ENCODE peak calls at places on chromosome 22, in eight cellular contexts. S is fibroblast of villous mesenchyme, D is right atrium auricular region, C is A673, E is NCI-H524, L is DMS153, Y is iris pigment epithelial cell, W is left cardiac atrium. A is an unnamed sample.

GRCh38 chr22:31891366-31892079 is 52.8 kb upstream of the YWHAH start:
- DNase-seq in S (peak), D (no peak), C (peak), E (no peak), L (peak), Y (peak), W (no peak), A (no peak)

GRCh38 chr22:24177456-24177855 is 3.8 kb upstream of the SUSD2 start:
- DNase-seq in S (no peak), D (no peak), C (no peak), E (no peak), L (no peak), Y (no peak), W (no peak), A (no peak)

GRCh38 chr22:25492950-25493790 is 71.3 kb upstream of the GRK3 start:
- DNase-seq in S (no peak), D (no peak), C (peak), E (peak), L (peak), Y (no peak), W (no peak), A (no peak)

GRCh38 chr22:17106785-17107546 is 14.2 kb downstream of the TMEM121B start:
- DNase-seq in S (no peak), D (no peak), C (no peak), E (no peak), L (no peak), Y (peak), W (no peak), A (no peak)

GRCh38 chr22:28141614-28142013 is 222.6 kb upstream of the PITPNB start:
- DNase-seq in S (peak), D (no peak), C (no peak), E (no peak), L (no peak), Y (peak), W (no peak), A (no peak)

GRCh38 chr22:50444663-50445062 is 30.2 kb downstream of the SBF1 start:
- DNase-seq in S (peak), D (no peak), C (no peak), E (no peak), L (no peak), Y (peak), W (no peak), A (no peak)

GRCh38 chr22:22802346-22802970 is 85.2 kb upstream of the IGLL5 start:
- DNase-seq in S (no peak), D (no peak), C (peak), E (no peak), L (no peak), Y (no peak), W (no peak), A (no peak)

GRCh38 chr22:39466228-39467006 is 9.6 kb downstream of the MGAT3 start:
- DNase-seq in S (peak), D (no peak), C (no peak), E (no peak), L (no peak), Y (no peak), W (no peak), A (no peak)

GRCh38 chr22:29702025-29702930 is 17.5 kb upstream of the CABP7 start:
- DNase-seq in S (no peak), D (no peak), C (no peak), E (peak), L (no peak), Y (no peak), W (no peak), A (no peak)

GRCh38 chr22:48316245-48316875 is 1511.3 kb downstream of the BRD1 start:
- DNase-seq in S (no peak), D (no peak), C (no peak), E (no peak), L (no peak), Y (no peak), W (no peak), A (no peak)

GRCh38 chr22:44147821-44148574 is 32.7 kb upstream of the PARVG start:
- DNase-seq in S (peak), D (no peak), C (peak), E (no peak), L (no peak), Y (peak), W (no peak), A (no peak)

GRCh38 chr22:46373838-46374662 is 38.5 kb downstream of the TRMU start:
- DNase-seq in S (no peak), D (no peak), C (no peak), E (no peak), L (no peak), Y (no peak), W (no peak), A (no peak)

GRCh38 chr22:40560551-40560950 is 76.0 kb downstream of the MRTFA start:
- DNase-seq in S (peak), D (no peak), C (peak), E (peak), L (no peak), Y (peak), W (no peak), A (no peak)

GRCh38 chr22:47163481-47163875 is 401.0 kb downstream of the TBC1D22A start:
- DNase-seq in S (no peak), D (no peak), C (no peak), E (no peak), L (no peak), Y (no peak), W (no peak), A (peak)

GRCh38 chr22:49150801-49151221 is 676.9 kb downstream of the BRD1 start:
- DNase-seq in S (no peak), D (no peak), C (no peak), E (no peak), L (no peak), Y (no peak), W (no peak), A (no peak)

GRCh38 chr22:39223091-39223710 is 21.6 kb downstream of the PDGFB start:
- DNase-seq in S (no peak), D (no peak), C (no peak), E (no peak), L (no peak), Y (no peak), W (peak), A (peak)

GRCh38 chr22:39446239-39446721 is 10.5 kb upstream of the MGAT3 start:
- DNase-seq in S (no peak), D (no peak), C (no peak), E (no peak), L (no peak), Y (no peak), W (no peak), A (no peak)

GRCh38 chr22:48883211-48883960 is 944.3 kb downstream of the BRD1 start:
- DNase-seq in S (no peak), D (no peak), C (no peak), E (no peak), L (no peak), Y (no peak), W (no peak), A (no peak)

GRCh38 chr22:38135133-38135706 is 24.7 kb upstream of the BAIAP2L2 start:
- DNase-seq in S (peak), D (no peak), C (no peak), E (no peak), L (no peak), Y (peak), W (no peak), A (peak)

GRCh38 chr22:34070051-34070450 is 149.8 kb upstream of the LARGE1 start:
- DNase-seq in S (no peak), D (no peak), C (no peak), E (peak), L (no peak), Y (no peak), W (no peak), A (no peak)

GRCh38 chr22:29524440-29525191 is 28.9 kb downstream of the THOC5 start:
- DNase-seq in S (peak), D (no peak), C (peak), E (no peak), L (no peak), Y (peak), W (peak), A (peak)

GRCh38 chr22:23581252-23581634 is 1.2 kb upstream of the IGLL1 start:
- DNase-seq in S (no peak), D (no peak), C (no peak), E (no peak), L (no peak), Y (no peak), W (no peak), A (no peak)

GRCh38 chr22:39999144-39999757 is 4.5 kb downstream of the FAM83F start:
- DNase-seq in S (peak), D (no peak), C (no peak), E (no peak), L (peak), Y (peak), W (no peak), A (peak)

GRCh38 chr22:37051629-37052385 is at the start of gene KCTD17:
- DNase-seq in S (peak), D (peak), C (peak), E (peak), L (peak), Y (peak), W (peak), A (no peak)

GRCh38 chr22:48538291-48538820 is 1289.3 kb downstream of the BRD1 start:
- DNase-seq in S (no peak), D (no peak), C (no peak), E (no peak), L (no peak), Y (no peak), W (no peak), A (no peak)

GRCh38 chr22:43118024-43118849 is 7.7 kb downstream of the BIK start:
- DNase-seq in S (no peak), D (no peak), C (no peak), E (no peak), L (no peak), Y (no peak), W (no peak), A (no peak)

GRCh38 chr22:21009638-21010425 is 5.1 kb upstream of the P2RX6 start:
- DNase-seq in S (peak), D (no peak), C (peak), E (no peak), L (no peak), Y (peak), W (no peak), A (no peak)

GRCh38 chr22:26585104-26585790 is 4.7 kb downstream of the TPST2 start:
- DNase-seq in S (peak), D (peak), C (peak), E (peak), L (no peak), Y (peak), W (peak), A (peak)

GRCh38 chr22:44182591-44183588 is 2.2 kb downstream of the PARVG start:
- DNase-seq in S (no peak), D (peak), C (no peak), E (no peak), L (no peak), Y (no peak), W (peak), A (peak)

GRCh38 chr22:50314455-50315288 is 7.2 kb upstream of the PLXNB2 start:
- DNase-seq in S (no peak), D (no peak), C (no peak), E (no peak), L (no peak), Y (no peak), W (peak), A (peak)

GRCh38 chr22:25219211-25219689 is at the start of gene CRYBB2:
- DNase-seq in S (no peak), D (no peak), C (no peak), E (no peak), L (no peak), Y (no peak), W (no peak), A (no peak)

GRCh38 chr22:25023879-25024278 is 71.4 kb downstream of the KIAA1671 start:
- DNase-seq in S (peak), D (no peak), C (no peak), E (no peak), L (peak), Y (no peak), W (no peak), A (no peak)

GRCh38 chr22:20080776-20081654 is 974 bp downstream of the DGCR8 start:
- DNase-seq in S (peak), D (no peak), C (peak), E (no peak), L (no peak), Y (peak), W (peak), A (no peak)

GRCh38 chr22:50019316-50019715 is 6.8 kb upstream of the IL17REL start:
- DNase-seq in S (no peak), D (no peak), C (no peak), E (no peak), L (no peak), Y (no peak), W (no peak), A (no peak)

A was measured in right lobe of liver.